ENCODE peak calls at places on chromosome 11, in nine cellular contexts. One of them, this sample, is unnamed.

GRCh38 chr11:69647761-69648497 is 7.0 kb downstream of the CCND1 start:
- DNase-seq in fibroblast of the conjunctiva: no peak
- DNase-seq in stimulated activated CD4-positive, alpha-beta T cell treated with anti-CD3 and anti-CD28 coated beads, Interleukin-2, amount 100 ng/mL, for 48 hours: no peak
- DNase-seq in substantia nigra: no peak
- DNase-seq in GDM1: no peak
- DNase-seq in NCI-H2029: no peak
- DNase-seq in M059J: no peak
- DNase-seq in activated CD8-positive, alpha-beta memory T cell treated with anti-CD3 and anti-CD28 coated beads, Interleukin-2, amount 50 U/mL, for 48 hours: no peak
- DNase-seq in NCI-H774: no peak
- DNase-seq in this sample: no peak

GRCh38 chr11:128498846-128499245 is 88.5 kb downstream of the ETS1 start:
- DNase-seq in activated CD8-positive, alpha-beta memory T cell treated with anti-CD3 and anti-CD28 coated beads, Interleukin-2, amount 50 U/mL, for 48 hours: no peak
- DNase-seq in GDM1: no peak
- DNase-seq in M059J: peak
- DNase-seq in fibroblast of the conjunctiva: no peak
- DNase-seq in stimulated activated CD4-positive, alpha-beta T cell treated with anti-CD3 and anti-CD28 coated beads, Interleukin-2, amount 100 ng/mL, for 48 hours: no peak
- DNase-seq in NCI-H2029: no peak
- DNase-seq in substantia nigra: no peak
- DNase-seq in NCI-H774: no peak
- DNase-seq in this sample: no peak

GRCh38 chr11:128500488-128500887 is 86.9 kb downstream of the ETS1 start:
- DNase-seq in fibroblast of the conjunctiva: no peak
- DNase-seq in NCI-H774: no peak
- DNase-seq in substantia nigra: no peak
- DNase-seq in activated CD8-positive, alpha-beta memory T cell treated with anti-CD3 and anti-CD28 coated beads, Interleukin-2, amount 50 U/mL, for 48 hours: no peak
- DNase-seq in GDM1: no peak
- DNase-seq in M059J: no peak
- DNase-seq in stimulated activated CD4-positive, alpha-beta T cell treated with anti-CD3 and anti-CD28 coated beads, Interleukin-2, amount 100 ng/mL, for 48 hours: no peak
- DNase-seq in NCI-H2029: no peak
- DNase-seq in this sample: no peak

GRCh38 chr11:91091564-91091963 is 868.7 kb upstream of the CHORDC1 start:
- DNase-seq in GDM1: no peak
- DNase-seq in stimulated activated CD4-positive, alpha-beta T cell treated with anti-CD3 and anti-CD28 coated beads, Interleukin-2, amount 100 ng/mL, for 48 hours: no peak
- DNase-seq in fibroblast of the conjunctiva: no peak
- DNase-seq in M059J: no peak
- DNase-seq in activated CD8-positive, alpha-beta memory T cell treated with anti-CD3 and anti-CD28 coated beads, Interleukin-2, amount 50 U/mL, for 48 hours: no peak
- DNase-seq in NCI-H2029: no peak
- DNase-seq in substantia nigra: no peak
- DNase-seq in NCI-H774: no peak
- DNase-seq in this sample: no peak

GRCh38 chr11:2572491-2573239 is 127.1 kb downstream of the KCNQ1OT1 start:
- DNase-seq in M059J: no peak
- DNase-seq in activated CD8-positive, alpha-beta memory T cell treated with anti-CD3 and anti-CD28 coated beads, Interleukin-2, amount 50 U/mL, for 48 hours: no peak
- DNase-seq in stimulated activated CD4-positive, alpha-beta T cell treated with anti-CD3 and anti-CD28 coated beads, Interleukin-2, amount 100 ng/mL, for 48 hours: no peak
- DNase-seq in substantia nigra: no peak
- DNase-seq in NCI-H774: no peak
- DNase-seq in NCI-H2029: no peak
- DNase-seq in GDM1: no peak
- DNase-seq in fibroblast of the conjunctiva: no peak
- DNase-seq in this sample: no peak

GRCh38 chr11:8794677-8795103 is 112.1 kb downstream of the RPL27A start:
- DNase-seq in fibroblast of the conjunctiva: no peak
- DNase-seq in substantia nigra: no peak
- DNase-seq in NCI-H2029: no peak
- DNase-seq in M059J: no peak
- DNase-seq in activated CD8-positive, alpha-beta memory T cell treated with anti-CD3 and anti-CD28 coated beads, Interleukin-2, amount 50 U/mL, for 48 hours: no peak
- DNase-seq in GDM1: no peak
- DNase-seq in NCI-H774: no peak
- DNase-seq in stimulated activated CD4-positive, alpha-beta T cell treated with anti-CD3 and anti-CD28 coated beads, Interleukin-2, amount 100 ng/mL, for 48 hours: no peak
- DNase-seq in this sample: no peak

GRCh38 chr11:130666781-130667251 is 218.4 kb downstream of the ADAMTS15 start:
- DNase-seq in stimulated activated CD4-positive, alpha-beta T cell treated with anti-CD3 and anti-CD28 coated beads, Interleukin-2, amount 100 ng/mL, for 48 hours: no peak
- DNase-seq in GDM1: no peak
- DNase-seq in fibroblast of the conjunctiva: no peak
- DNase-seq in NCI-H2029: no peak
- DNase-seq in NCI-H774: no peak
- DNase-seq in activated CD8-positive, alpha-beta memory T cell treated with anti-CD3 and anti-CD28 coated beads, Interleukin-2, amount 50 U/mL, for 48 hours: no peak
- DNase-seq in substantia nigra: no peak
- DNase-seq in M059J: peak
- DNase-seq in this sample: no peak

GRCh38 chr11:87212891-87213290 is 175.2 kb downstream of the TMEM135 start:
- DNase-seq in stimulated activated CD4-positive, alpha-beta T cell treated with anti-CD3 and anti-CD28 coated beads, Interleukin-2, amount 100 ng/mL, for 48 hours: no peak
- DNase-seq in NCI-H2029: no peak
- DNase-seq in GDM1: no peak
- DNase-seq in substantia nigra: no peak
- DNase-seq in NCI-H774: no peak
- DNase-seq in fibroblast of the conjunctiva: no peak
- DNase-seq in activated CD8-positive, alpha-beta memory T cell treated with anti-CD3 and anti-CD28 coated beads, Interleukin-2, amount 50 U/mL, for 48 hours: no peak
- DNase-seq in M059J: no peak
- DNase-seq in this sample: peak

GRCh38 chr11:58222730-58223129 is 6.0 kb downstream of the OR10Q1 start:
- DNase-seq in fibroblast of the conjunctiva: no peak
- DNase-seq in M059J: peak
- DNase-seq in activated CD8-positive, alpha-beta memory T cell treated with anti-CD3 and anti-CD28 coated beads, Interleukin-2, amount 50 U/mL, for 48 hours: no peak
- DNase-seq in stimulated activated CD4-positive, alpha-beta T cell treated with anti-CD3 and anti-CD28 coated beads, Interleukin-2, amount 100 ng/mL, for 48 hours: no peak
- DNase-seq in NCI-H774: no peak
- DNase-seq in NCI-H2029: no peak
- DNase-seq in substantia nigra: no peak
- DNase-seq in GDM1: no peak
- DNase-seq in this sample: no peak

GRCh38 chr11:58286249-58286648 is 18.2 kb upstream of the OR10W1 start:
- DNase-seq in substantia nigra: no peak
- DNase-seq in NCI-H774: peak
- DNase-seq in GDM1: no peak
- DNase-seq in stimulated activated CD4-positive, alpha-beta T cell treated with anti-CD3 and anti-CD28 coated beads, Interleukin-2, amount 100 ng/mL, for 48 hours: no peak
- DNase-seq in M059J: peak
- DNase-seq in activated CD8-positive, alpha-beta memory T cell treated with anti-CD3 and anti-CD28 coated beads, Interleukin-2, amount 50 U/mL, for 48 hours: no peak
- DNase-seq in NCI-H2029: peak
- DNase-seq in fibroblast of the conjunctiva: peak
- DNase-seq in this sample: peak

GRCh38 chr11:12792590-12792989 is 118.4 kb downstream of the TEAD1 start:
- DNase-seq in M059J: peak
- DNase-seq in fibroblast of the conjunctiva: peak
- DNase-seq in GDM1: no peak
- DNase-seq in NCI-H2029: no peak
- DNase-seq in NCI-H774: no peak
- DNase-seq in substantia nigra: no peak
- DNase-seq in stimulated activated CD4-positive, alpha-beta T cell treated with anti-CD3 and anti-CD28 coated beads, Interleukin-2, amount 100 ng/mL, for 48 hours: no peak
- DNase-seq in activated CD8-positive, alpha-beta memory T cell treated with anti-CD3 and anti-CD28 coated beads, Interleukin-2, amount 50 U/mL, for 48 hours: no peak
- DNase-seq in this sample: no peak

This sample was measured in retinal pigment epithelial cell.